ENCODE peak calls at places on chromosome 15, in six cellular contexts. One of them, this sample, is unnamed.

GRCh38 chr15:31485911-31486461 is 159.4 kb downstream of the KLF13 start:
- DNase-seq in gastrocnemius medialis: no peak
- DNase-seq in body of pancreas: no peak
- DNase-seq in heart left ventricle: no peak
- DNase-seq in A549: no peak
- DNase-seq in transverse colon: no peak
- DNase-seq in this sample: no peak

GRCh38 chr15:45871121-45871855 is 236.5 kb downstream of the SQOR start:
- DNase-seq in gastrocnemius medialis: no peak
- DNase-seq in body of pancreas: no peak
- DNase-seq in heart left ventricle: no peak
- DNase-seq in A549: no peak
- DNase-seq in transverse colon: peak
- DNase-seq in this sample: no peak

GRCh38 chr15:31537770-31538592 is 211.3 kb downstream of the KLF13 start:
- DNase-seq in gastrocnemius medialis: no peak
- DNase-seq in body of pancreas: no peak
- DNase-seq in heart left ventricle: no peak
- DNase-seq in A549: no peak
- DNase-seq in transverse colon: no peak
- DNase-seq in this sample: no peak

GRCh38 chr15:52247032-52247431 is 48.6 kb downstream of the MYO5C start:
- DNase-seq in gastrocnemius medialis: no peak
- DNase-seq in body of pancreas: no peak
- DNase-seq in heart left ventricle: no peak
- DNase-seq in A549: no peak
- DNase-seq in transverse colon: no peak
- DNase-seq in this sample: no peak

GRCh38 chr15:27183182-27183581 is 212.2 kb downstream of the GABRG3 start:
- DNase-seq in gastrocnemius medialis: no peak
- DNase-seq in body of pancreas: no peak
- DNase-seq in heart left ventricle: no peak
- DNase-seq in A549: no peak
- DNase-seq in transverse colon: no peak
- DNase-seq in this sample: no peak

GRCh38 chr15:75904241-75904631 is 558 bp downstream of the FBXO22 start:
- DNase-seq in gastrocnemius medialis: no peak
- DNase-seq in body of pancreas: peak
- DNase-seq in heart left ventricle: peak
- DNase-seq in A549: peak
- DNase-seq in transverse colon: peak
- DNase-seq in this sample: peak

GRCh38 chr15:88835646-88836045 is 32.4 kb downstream of the ACAN start:
- DNase-seq in gastrocnemius medialis: no peak
- DNase-seq in body of pancreas: no peak
- DNase-seq in heart left ventricle: no peak
- DNase-seq in A549: no peak
- DNase-seq in transverse colon: no peak
- DNase-seq in this sample: no peak

GRCh38 chr15:91348812-91349500 is 248.9 kb downstream of the SV2B start:
- DNase-seq in gastrocnemius medialis: no peak
- DNase-seq in body of pancreas: no peak
- DNase-seq in heart left ventricle: no peak
- DNase-seq in A549: no peak
- DNase-seq in transverse colon: no peak
- DNase-seq in this sample: no peak

GRCh38 chr15:68635142-68635541 is 56.3 kb downstream of the CORO2B start:
- DNase-seq in gastrocnemius medialis: no peak
- DNase-seq in body of pancreas: no peak
- DNase-seq in heart left ventricle: peak
- DNase-seq in A549: no peak
- DNase-seq in transverse colon: no peak
- DNase-seq in this sample: no peak

GRCh38 chr15:61989698-61990097 is 70.5 kb downstream of the VPS13C start:
- DNase-seq in gastrocnemius medialis: no peak
- DNase-seq in body of pancreas: no peak
- DNase-seq in heart left ventricle: no peak
- DNase-seq in A549: no peak
- DNase-seq in transverse colon: no peak
- DNase-seq in this sample: peak

GRCh38 chr15:73982251-73982962 is 9.7 kb downstream of the STOML1 start:
- DNase-seq in gastrocnemius medialis: peak
- DNase-seq in body of pancreas: no peak
- DNase-seq in heart left ventricle: peak
- DNase-seq in A549: no peak
- DNase-seq in transverse colon: peak
- DNase-seq in this sample: peak

GRCh38 chr15:31482122-31482922 is 155.7 kb downstream of the KLF13 start:
- DNase-seq in gastrocnemius medialis: no peak
- DNase-seq in body of pancreas: no peak
- DNase-seq in heart left ventricle: no peak
- DNase-seq in A549: no peak
- DNase-seq in transverse colon: no peak
- DNase-seq in this sample: no peak

GRCh38 chr15:92733934-92734521 is 78.5 kb upstream of the FAM174B start:
- DNase-seq in gastrocnemius medialis: no peak
- DNase-seq in body of pancreas: peak
- DNase-seq in heart left ventricle: no peak
- DNase-seq in A549: peak
- DNase-seq in transverse colon: no peak
- DNase-seq in this sample: peak

GRCh38 chr15:63497642-63498100 is 6.7 kb upstream of the USP3 start:
- DNase-seq in gastrocnemius medialis: peak
- DNase-seq in body of pancreas: no peak
- DNase-seq in heart left ventricle: peak
- DNase-seq in A549: peak
- DNase-seq in transverse colon: peak
- DNase-seq in this sample: no peak

GRCh38 chr15:27490867-27491595 is 520.0 kb downstream of the GABRG3 start:
- DNase-seq in gastrocnemius medialis: no peak
- DNase-seq in body of pancreas: no peak
- DNase-seq in heart left ventricle: no peak
- DNase-seq in A549: no peak
- DNase-seq in transverse colon: no peak
- DNase-seq in this sample: no peak

GRCh38 chr15:27587810-27588209 is 511.3 kb downstream of the OCA2 start:
- DNase-seq in gastrocnemius medialis: no peak
- DNase-seq in body of pancreas: no peak
- DNase-seq in heart left ventricle: no peak
- DNase-seq in A549: no peak
- DNase-seq in transverse colon: no peak
- DNase-seq in this sample: no peak

GRCh38 chr15:28960979-28961378 is 75.2 kb downstream of the APBA2 start:
- DNase-seq in gastrocnemius medialis: no peak
- DNase-seq in body of pancreas: no peak
- DNase-seq in heart left ventricle: no peak
- DNase-seq in A549: peak
- DNase-seq in transverse colon: no peak
- DNase-seq in this sample: no peak

GRCh38 chr15:65743637-65744252 is 48.3 kb downstream of the DENND4A start:
- DNase-seq in gastrocnemius medialis: no peak
- DNase-seq in body of pancreas: no peak
- DNase-seq in heart left ventricle: no peak
- DNase-seq in A549: no peak
- DNase-seq in transverse colon: no peak
- DNase-seq in this sample: peak

GRCh38 chr15:56208641-56209155 is 35.0 kb downstream of the RFX7 start:
- DNase-seq in gastrocnemius medialis: no peak
- DNase-seq in body of pancreas: no peak
- DNase-seq in heart left ventricle: no peak
- DNase-seq in A549: no peak
- DNase-seq in transverse colon: no peak
- DNase-seq in this sample: no peak

GRCh38 chr15:56207092-56207491 is 36.6 kb downstream of the RFX7 start:
- DNase-seq in gastrocnemius medialis: no peak
- DNase-seq in body of pancreas: no peak
- DNase-seq in heart left ventricle: no peak
- DNase-seq in A549: no peak
- DNase-seq in transverse colon: no peak
- DNase-seq in this sample: no peak

GRCh38 chr15:56205061-56205876 is 38.4 kb downstream of the RFX7 start:
- DNase-seq in gastrocnemius medialis: no peak
- DNase-seq in body of pancreas: no peak
- DNase-seq in heart left ventricle: no peak
- DNase-seq in A549: no peak
- DNase-seq in transverse colon: no peak
- DNase-seq in this sample: no peak

GRCh38 chr15:56208185-56208584 is 35.5 kb downstream of the RFX7 start:
- DNase-seq in gastrocnemius medialis: no peak
- DNase-seq in body of pancreas: no peak
- DNase-seq in heart left ventricle: no peak
- DNase-seq in A549: no peak
- DNase-seq in transverse colon: no peak
- DNase-seq in this sample: no peak

GRCh38 chr15:56207711-56208110 is 36.0 kb downstream of the RFX7 start:
- DNase-seq in gastrocnemius medialis: no peak
- DNase-seq in body of pancreas: no peak
- DNase-seq in heart left ventricle: no peak
- DNase-seq in A549: no peak
- DNase-seq in transverse colon: no peak
- DNase-seq in this sample: no peak
- TF ChIP-seq POLR2A in gastrocnemius medialis: no peak
- TF ChIP-seq POLR2A in body of pancreas: no peak
- TF ChIP-seq POLR2A in heart left ventricle: no peak
- TF ChIP-seq POLR2A in A549: no peak
- TF ChIP-seq POLR2A in transverse colon: no peak
- TF ChIP-seq POLR2A in this sample: no peak

GRCh38 chr15:48396020-48396419 is 64.8 kb downstream of the DUT start:
- DNase-seq in gastrocnemius medialis: no peak
- DNase-seq in body of pancreas: no peak
- DNase-seq in heart left ventricle: no peak
- DNase-seq in A549: no peak
- DNase-seq in transverse colon: no peak
- DNase-seq in this sample: no peak

GRCh38 chr15:48395532-48396011 is 64.3 kb downstream of the DUT start:
- DNase-seq in gastrocnemius medialis: peak
- DNase-seq in body of pancreas: no peak
- DNase-seq in heart left ventricle: peak
- DNase-seq in A549: no peak
- DNase-seq in transverse colon: peak
- DNase-seq in this sample: no peak

GRCh38 chr15:48392356-48392755 is 61.1 kb downstream of the DUT start:
- DNase-seq in gastrocnemius medialis: peak
- DNase-seq in body of pancreas: peak
- DNase-seq in heart left ventricle: peak
- DNase-seq in A549: no peak
- DNase-seq in transverse colon: no peak
- DNase-seq in this sample: no peak

GRCh38 chr15:48393650-48394049 is 62.4 kb downstream of the DUT start:
- DNase-seq in gastrocnemius medialis: no peak
- DNase-seq in body of pancreas: no peak
- DNase-seq in heart left ventricle: peak
- DNase-seq in A549: no peak
- DNase-seq in transverse colon: peak
- DNase-seq in this sample: no peak

GRCh38 chr15:48394172-48394571 is 62.9 kb downstream of the DUT start:
- DNase-seq in gastrocnemius medialis: no peak
- DNase-seq in body of pancreas: no peak
- DNase-seq in heart left ventricle: no peak
- DNase-seq in A549: no peak
- DNase-seq in transverse colon: no peak
- DNase-seq in this sample: no peak
- TF ChIP-seq POLR2A in gastrocnemius medialis: no peak
- TF ChIP-seq POLR2A in body of pancreas: no peak
- TF ChIP-seq POLR2A in heart left ventricle: no peak
- TF ChIP-seq POLR2A in A549: no peak
- TF ChIP-seq POLR2A in transverse colon: no peak
- TF ChIP-seq POLR2A in this sample: no peak

DNA sequence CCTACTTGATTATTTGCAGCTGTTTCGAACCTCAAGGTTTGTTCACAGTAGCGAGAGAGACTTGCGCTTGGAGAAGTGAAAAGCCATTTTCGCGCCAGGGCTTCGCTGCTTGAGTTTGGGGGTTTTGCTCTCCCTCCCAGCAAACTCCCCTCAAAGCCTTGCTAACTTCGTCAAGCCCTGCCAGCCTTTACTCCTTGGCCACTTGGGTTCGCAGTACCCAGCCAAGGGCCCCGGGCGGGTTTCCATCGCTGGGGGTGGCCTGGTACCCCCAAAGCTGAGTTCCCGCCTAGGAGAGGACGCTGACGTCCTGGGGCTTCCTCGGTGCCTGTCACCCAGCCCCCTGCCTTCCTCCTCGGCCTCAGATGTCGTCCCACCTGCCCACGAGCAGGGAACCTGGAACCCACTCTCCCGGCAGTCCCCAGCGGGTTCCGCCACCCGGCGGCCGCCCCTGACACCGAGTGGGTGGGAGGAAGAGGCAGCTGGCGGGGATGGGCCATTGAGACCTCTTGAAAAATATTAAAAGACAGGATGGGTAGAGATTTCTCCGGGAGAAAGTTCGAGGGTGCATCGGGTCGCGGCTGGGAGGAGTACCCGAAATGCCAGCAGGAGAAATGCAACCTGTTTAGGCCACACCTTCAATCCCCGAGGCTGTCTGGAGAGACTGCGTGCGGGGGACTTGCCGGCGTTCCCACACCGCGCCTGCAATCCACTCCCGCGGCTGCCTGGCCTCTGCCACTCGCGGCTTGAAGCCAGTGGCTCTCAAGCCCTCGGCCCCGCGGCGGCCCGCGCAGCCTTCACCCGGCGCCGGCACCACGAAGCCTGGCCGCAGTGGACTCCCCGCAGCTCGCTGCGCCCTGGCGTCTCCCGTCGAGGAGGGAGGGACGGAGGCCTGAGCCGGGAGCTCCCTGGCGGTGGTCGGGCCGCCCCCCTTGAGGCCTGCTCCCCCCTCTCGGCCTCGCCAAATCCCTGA is 8.8 kb upstream of the NR2F2 start:
- DNase-seq in gastrocnemius medialis: no peak
- DNase-seq in body of pancreas: no peak
- DNase-seq in heart left ventricle: peak
- DNase-seq in A549: no peak
- DNase-seq in transverse colon: no peak
- DNase-seq in this sample: no peak
- TF ChIP-seq POLR2A in gastrocnemius medialis: no peak
- TF ChIP-seq POLR2A in body of pancreas: no peak
- TF ChIP-seq POLR2A in heart left ventricle: no peak
- TF ChIP-seq POLR2A in A549: no peak
- TF ChIP-seq POLR2A in transverse colon: no peak
- TF ChIP-seq POLR2A in this sample: no peak

DNA sequence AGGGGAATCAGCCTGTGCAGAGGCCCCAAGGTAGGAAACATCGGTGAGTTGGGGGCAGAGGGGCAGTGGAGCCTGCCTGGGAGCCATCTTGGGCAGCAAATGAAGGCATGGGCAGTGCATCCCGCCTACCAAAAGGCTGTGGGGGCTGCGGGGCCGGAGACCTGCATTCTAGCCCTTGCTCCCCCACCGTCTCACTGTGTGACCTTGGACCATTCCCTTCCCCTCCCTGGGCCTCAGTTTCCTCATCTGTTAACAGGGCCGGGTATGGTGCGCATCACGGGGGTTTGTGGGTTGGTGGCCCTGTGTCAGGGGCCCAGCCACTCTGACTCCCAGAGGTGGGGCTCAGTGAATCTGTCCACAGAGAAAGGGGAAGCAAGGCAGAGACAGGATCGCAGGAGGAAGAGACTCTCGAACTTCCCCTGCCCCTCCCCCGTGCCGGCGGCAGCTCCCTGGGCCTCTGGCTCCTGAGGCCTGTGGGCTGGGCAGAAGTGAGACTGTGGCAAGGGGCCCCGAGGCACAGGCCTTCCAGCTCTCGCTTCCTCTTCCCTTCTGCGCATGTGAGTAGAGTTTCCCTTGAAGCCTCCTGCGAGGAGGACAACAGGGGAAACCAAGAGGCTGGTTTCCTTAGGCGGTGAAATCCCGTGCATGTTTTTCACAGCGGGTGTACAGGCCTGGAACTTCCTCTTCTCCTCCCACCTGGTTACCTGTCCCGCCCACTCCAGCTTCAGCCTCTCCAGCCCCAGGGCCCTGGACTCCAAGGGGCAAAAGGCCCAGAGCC is 42.9 kb downstream of the IDH2 start:
- DNase-seq in gastrocnemius medialis: peak
- DNase-seq in body of pancreas: no peak
- DNase-seq in heart left ventricle: peak
- DNase-seq in A549: no peak
- DNase-seq in transverse colon: peak
- DNase-seq in this sample: peak
- TF ChIP-seq POLR2A in gastrocnemius medialis: no peak
- TF ChIP-seq POLR2A in body of pancreas: no peak
- TF ChIP-seq POLR2A in heart left ventricle: no peak
- TF ChIP-seq POLR2A in A549: no peak
- TF ChIP-seq POLR2A in transverse colon: peak
- TF ChIP-seq POLR2A in this sample: no peak